ENCODE peak calls at places on chromosomes 3 and 15, in five cellular contexts. One of them, this sample, is unnamed.

GRCh38 chr3:16802382-16802781 is 82.4 kb upstream of the PLCL2 start:
- DNase-seq in A549: no peak
- DNase-seq in H9: no peak
- DNase-seq in MM.1S: no peak
- DNase-seq in GM23338: no peak
- DNase-seq in this sample: no peak

GRCh38 chr15:57476533-57476975 is 100.2 kb downstream of the CGNL1 start:
- DNase-seq in A549: no peak
- DNase-seq in H9: no peak
- DNase-seq in MM.1S: no peak
- DNase-seq in GM23338: no peak
- DNase-seq in this sample: no peak

GRCh38 chr3:9701006-9701405 is 2.6 kb upstream of the CPNE9 start:
- DNase-seq in A549: no peak
- DNase-seq in H9: no peak
- DNase-seq in MM.1S: no peak
- DNase-seq in GM23338: no peak
- DNase-seq in this sample: no peak

GRCh38 chr15:99414755-99415731 is 150.7 kb upstream of the MEF2A start:
- DNase-seq in A549: no peak
- DNase-seq in H9: peak
- DNase-seq in MM.1S: no peak
- DNase-seq in GM23338: no peak
- DNase-seq in this sample: no peak

GRCh38 chr15:75531041-75531450 is 48.1 kb downstream of the PTPN9 start:
- DNase-seq in A549: no peak
- DNase-seq in H9: no peak
- DNase-seq in MM.1S: no peak
- DNase-seq in GM23338: no peak
- DNase-seq in this sample: no peak

GRCh38 chr15:40467260-40467615 is 3.5 kb upstream of the CHST14 start:
- DNase-seq in A549: no peak
- DNase-seq in H9: no peak
- DNase-seq in MM.1S: no peak
- DNase-seq in GM23338: no peak
- DNase-seq in this sample: no peak

GRCh38 chr3:192571197-192571791 is 156.0 kb downstream of the FGF12 start:
- DNase-seq in A549: peak
- DNase-seq in H9: peak
- DNase-seq in MM.1S: no peak
- DNase-seq in GM23338: no peak
- DNase-seq in this sample: no peak

GRCh38 chr15:35092311-35092710 is 7.2 kb upstream of the NANOGP8 start:
- DNase-seq in A549: no peak
- DNase-seq in H9: no peak
- DNase-seq in MM.1S: no peak
- DNase-seq in GM23338: no peak
- DNase-seq in this sample: no peak

GRCh38 chr3:185927501-185928200 is 10.2 kb downstream of the TRA2B start:
- DNase-seq in A549: no peak
- DNase-seq in H9: no peak
- DNase-seq in MM.1S: no peak
- DNase-seq in GM23338: no peak
- DNase-seq in this sample: no peak

GRCh38 chr3:185931777-185932176 is 6.0 kb downstream of the TRA2B start:
- DNase-seq in A549: no peak
- DNase-seq in H9: no peak
- DNase-seq in MM.1S: no peak
- DNase-seq in GM23338: no peak
- DNase-seq in this sample: no peak

GRCh38 chr3:185930393-185931107 is 7.3 kb downstream of the TRA2B start:
- DNase-seq in A549: no peak
- DNase-seq in H9: no peak
- DNase-seq in MM.1S: no peak
- DNase-seq in GM23338: no peak
- DNase-seq in this sample: no peak

GRCh38 chr3:185928532-185928931 is 9.3 kb downstream of the TRA2B start:
- DNase-seq in A549: no peak
- DNase-seq in H9: no peak
- DNase-seq in MM.1S: no peak
- DNase-seq in GM23338: no peak
- DNase-seq in this sample: no peak

GRCh38 chr3:185929192-185930151 is 8.3 kb downstream of the TRA2B start:
- DNase-seq in A549: no peak
- DNase-seq in H9: no peak
- DNase-seq in MM.1S: no peak
- DNase-seq in GM23338: no peak
- DNase-seq in this sample: no peak
- H3K4me2 ChIP-seq in A549: peak
- H3K4me2 ChIP-seq in H9: peak
- H3K4me2 ChIP-seq in MM.1S: peak
- H3K4me2 ChIP-seq in GM23338: peak
- H3K4me2 ChIP-seq in this sample: peak

GRCh38 chr15:69854521-69855171 is 243.1 kb downstream of the TLE3 start:
- DNase-seq in A549: no peak
- DNase-seq in H9: no peak
- DNase-seq in MM.1S: no peak
- DNase-seq in GM23338: peak
- DNase-seq in this sample: peak
- H3K4me2 ChIP-seq in A549: no peak
- H3K4me2 ChIP-seq in H9: no peak
- H3K4me2 ChIP-seq in MM.1S: no peak
- H3K4me2 ChIP-seq in GM23338: no peak
- H3K4me2 ChIP-seq in this sample: no peak

GRCh38 chr3:127741246-127741645 is 68.5 kb downstream of the ABTB1 start:
- DNase-seq in A549: no peak
- DNase-seq in H9: no peak
- DNase-seq in MM.1S: no peak
- DNase-seq in GM23338: no peak
- DNase-seq in this sample: no peak
- H3K4me2 ChIP-seq in A549: no peak
- H3K4me2 ChIP-seq in H9: no peak
- H3K4me2 ChIP-seq in MM.1S: no peak
- H3K4me2 ChIP-seq in GM23338: no peak
- H3K4me2 ChIP-seq in this sample: no peak

GRCh38 chr3:132220986-132221385 is 96.2 kb upstream of the ACP3 start:
- DNase-seq in A549: no peak
- DNase-seq in H9: no peak
- DNase-seq in MM.1S: no peak
- DNase-seq in GM23338: no peak
- DNase-seq in this sample: no peak

GRCh38 chr3:132222868-132223538 is 94.2 kb upstream of the ACP3 start:
- DNase-seq in A549: no peak
- DNase-seq in H9: no peak
- DNase-seq in MM.1S: no peak
- DNase-seq in GM23338: no peak
- DNase-seq in this sample: peak

GRCh38 chr3:132218817-132219390 is 98.3 kb upstream of the ACP3 start:
- DNase-seq in A549: no peak
- DNase-seq in H9: no peak
- DNase-seq in MM.1S: no peak
- DNase-seq in GM23338: no peak
- DNase-seq in this sample: no peak
- H3K4me2 ChIP-seq in A549: no peak
- H3K4me2 ChIP-seq in H9: no peak
- H3K4me2 ChIP-seq in MM.1S: no peak
- H3K4me2 ChIP-seq in GM23338: no peak
- H3K4me2 ChIP-seq in this sample: peak

DNA sequence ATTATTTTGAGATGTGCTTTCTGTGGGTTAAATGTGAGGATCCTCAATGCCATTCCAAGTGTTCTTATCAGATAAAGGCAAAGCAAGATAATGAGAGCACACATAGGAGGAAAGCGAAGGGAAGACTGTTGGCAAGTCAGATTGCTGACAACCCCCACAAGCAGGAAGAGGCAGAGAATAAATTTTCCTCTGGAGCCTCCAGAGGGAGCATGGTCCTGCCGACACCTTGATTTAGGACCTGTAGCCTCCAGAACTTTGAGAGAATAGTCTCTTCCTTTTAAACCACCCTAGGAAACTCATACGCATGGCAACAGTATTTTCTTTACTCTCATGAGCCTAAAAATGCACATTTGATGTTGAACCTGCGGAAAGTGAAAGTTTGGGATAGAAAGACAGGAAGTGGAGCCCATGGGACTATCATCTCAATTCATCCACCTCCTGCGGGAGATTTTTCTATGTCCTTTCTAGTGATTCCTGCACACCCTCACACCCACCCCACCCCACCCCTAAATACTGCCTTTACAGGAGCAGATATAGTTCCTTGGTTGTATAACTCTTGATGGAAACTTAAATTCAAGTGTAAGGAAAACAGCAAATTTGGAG is 116.7 kb upstream of the LPP start:
- DNase-seq in A549: no peak
- DNase-seq in H9: peak
- DNase-seq in MM.1S: no peak
- DNase-seq in GM23338: peak
- DNase-seq in this sample: peak
- H3K4me2 ChIP-seq in A549: peak
- H3K4me2 ChIP-seq in H9: no peak
- H3K4me2 ChIP-seq in MM.1S: no peak
- H3K4me2 ChIP-seq in GM23338: no peak
- H3K4me2 ChIP-seq in this sample: peak

This sample was measured in hepatocyte.